ENCODE peak calls at places on chromosomes 5 and 9, in four cellular contexts. P is mucosa of gallbladder, O is fibroblast of villous mesenchyme, V is HTR-8/SVneo. A is an unnamed sample.

GRCh38 chr9:134004881-134005280 is 12.8 kb upstream of the VAV2 start:
- DNase-seq in O (no peak), P (no peak), V (no peak), A (no peak)

GRCh38 chr9:23644326-23644725 is 181.7 kb downstream of the ELAVL2 start:
- DNase-seq in V (no peak), O (no peak), P (no peak), A (no peak)

GRCh38 chr5:125597338-125597737 is 825.9 kb upstream of the GRAMD2B start:
- DNase-seq in O (peak; percentile 70), V (peak; percentile 10), P (no peak), A (no peak)

GRCh38 chr5:68456756-68457217 is 241.2 kb downstream of the PIK3R1 start:
- DNase-seq in V (peak; percentile 35), P (peak; percentile 85), O (peak; percentile 42), A (peak; percentile 78)

GRCh38 chr5:168433982-168434381 is 52.3 kb upstream of the RARS1 start:
- DNase-seq in O (peak; percentile 17), V (no peak), P (no peak), A (no peak)

GRCh38 chr9:101977614-101978210 is 239.3 kb upstream of the GRIN3A start:
- DNase-seq in P (no peak), O (peak; percentile 13), V (peak; percentile 0), A (peak; percentile 20)

GRCh38 chr9:124239249-124240073 is 18.3 kb upstream of the NEK6 start:
- DNase-seq in P (no peak), O (no peak), V (no peak), A (no peak)

GRCh38 chr5:168908207-168908606 is 329.0 kb upstream of the PANK3 start:
- DNase-seq in V (peak; percentile 31), O (no peak), P (no peak), A (no peak)

GRCh38 chr9:135219676-135220600 is 132.5 kb downstream of the OLFM1 start:
- DNase-seq in V (no peak), O (no peak), P (no peak), A (no peak)

GRCh38 chr9:134360897-134361296 is 34.6 kb downstream of the RXRA start:
- DNase-seq in O (no peak), P (peak; percentile 76), V (no peak), A (no peak)

GRCh38 chr5:176394881-176395675 is 6.5 kb downstream of the HIGD2A start:
- DNase-seq in P (no peak), V (no peak), O (peak; percentile 73), A (no peak)

GRCh38 chr9:98369066-98369425 is 113.6 kb upstream of the TBC1D2 start:
- DNase-seq in O (no peak), V (no peak), P (no peak), A (no peak)

GRCh38 chr9:133619791-133620190 is 10.6 kb upstream of the FAM163B start:
- DNase-seq in O (peak; percentile 39), P (peak; percentile 24), V (no peak), A (no peak)

GRCh38 chr5:149831492-149831891 is 101.4 kb downstream of the PPARGC1B start:
- DNase-seq in P (no peak), O (peak; percentile 14), V (no peak), A (peak; percentile 17)

GRCh38 chr5:141127305-141127704 is 5.7 kb downstream of the PCDHB4 start:
- DNase-seq in P (no peak), O (no peak), V (no peak), A (no peak)

GRCh38 chr5:77638763-77639451 is 394 bp upstream of the OTP start:
- DNase-seq in V (no peak), O (no peak), P (no peak), A (no peak)

GRCh38 chr5:57221049-57221568 is 47.2 kb downstream of the GPBP1 start:
- DNase-seq in P (no peak), O (peak; percentile 74), V (peak; percentile 57), A (peak; percentile 42)

GRCh38 chr5:50445281-50445949 is 4.3 kb upstream of the EMB start:
- DNase-seq in P (no peak), O (no peak), V (no peak), A (no peak)

GRCh38 chr5:55634866-55635265 is 77.3 kb downstream of the SLC38A9 start:
- DNase-seq in O (no peak), P (no peak), V (no peak), A (no peak)

GRCh38 chr9:78775211-78775610 is 478.3 kb downstream of the PSAT1 start:
- DNase-seq in P (no peak), O (no peak), V (no peak), A (no peak)

GRCh38 chr5:159849437-159850191 is 66.7 kb upstream of the ADRA1B start:
- DNase-seq in V (peak; percentile 30), P (no peak), O (peak; percentile 71), A (no peak)

GRCh38 chr5:99122976-99123375 is 194.2 kb upstream of the CHD1 start:
- DNase-seq in V (no peak), P (no peak), O (no peak), A (peak; percentile 3)

GRCh38 chr5:302951-303350 is 18.6 kb upstream of the AHRR start:
- DNase-seq in V (no peak), O (no peak), P (no peak), A (no peak)

GRCh38 chr5:60541980-60542379 is 158.0 kb downstream of the DEPDC1B start:
- DNase-seq in V (no peak), P (no peak), O (peak; percentile 88), A (no peak)

GRCh38 chr5:132774896-132775295 is 2.1 kb downstream of the SEPTIN8 start:
- DNase-seq in P (no peak), V (no peak), O (no peak), A (no peak)

GRCh38 chr5:150434502-150434901 is 15.0 kb downstream of the RPS14 start:
- DNase-seq in O (peak; percentile 89), V (peak; percentile 74), P (no peak), A (no peak)

GRCh38 chr9:87869082-87869481 is 13.6 kb upstream of the SPATA31E1 start:
- DNase-seq in O (no peak), V (no peak), P (no peak), A (no peak)

GRCh38 chr9:33202552-33203300 is 35.6 kb upstream of the B4GALT1 start:
- DNase-seq in P (peak; percentile 67), V (no peak), O (peak; percentile 90), A (no peak)

GRCh38 chr5:60210810-60211209 is 317.3 kb upstream of the PDE4D start:
- DNase-seq in P (no peak), V (no peak), O (no peak), A (no peak)

GRCh38 chr5:149280124-149280523 is 8.5 kb downstream of the AFAP1L1 start:
- DNase-seq in O (no peak), P (no peak), V (no peak), A (no peak)

GRCh38 chr9:34578241-34579096 is 11.1 kb downstream of the CNTFR start:
- DNase-seq in P (no peak), O (peak; percentile 26), V (no peak), A (no peak)

GRCh38 chr5:42579320-42579719 is 156.1 kb downstream of the GHR start:
- DNase-seq in P (no peak), V (no peak), O (peak; percentile 48), A (no peak)

A was measured in A549.